ENCODE peak calls at places on chromosomes 6 and 20, in ten cellular contexts. P is DND-41; G is activated CD4-positive, alpha-beta T cell treated with anti-CD3 and anti-CD28 coated beads for 36 hours; Q is stimulated activated CD8-positive, alpha-beta memory T cell treated with anti-CD3 and anti-CD28 coated beads, Interleukin-2, amount 100 ng/mL, for 48 hours; H is activated CD8-positive, alpha-beta memory T cell treated with anti-CD3 and anti-CD28 coated beads for 1 hour; Z is activated T-helper 1 cell treated with anti-CD3 and anti-CD28 coated beads, Interleukin-2, amount 50 U/mL, for 16 hours; K is T follicular helper cell; O is Caco-2; X is T-helper 2 cell; C is NCI-H187 treated with DMSO at 0.1 percent for 48 hours. R is an unnamed sample.

GRCh38 chr20:7015257-7015656 is 247.8 kb downstream of the BMP2 start:
- DNase-seq in Z (no peak), K (no peak), G (no peak), X (no peak), O (no peak), H (no peak), Q (no peak), P (no peak), C (peak), R (no peak)

GRCh38 chr6:34560366-34561226 is 4.5 kb upstream of the SPDEF start:
- DNase-seq in P (no peak), X (no peak), Q (no peak), O (peak), H (no peak), G (no peak), Z (no peak), K (no peak), C (no peak), R (no peak)

GRCh38 chr6:40466986-40467584 is 120.1 kb downstream of the LRFN2 start:
- DNase-seq in C (no peak), Q (no peak), X (no peak), H (no peak), G (no peak), O (no peak), Z (no peak), P (no peak), K (no peak), R (no peak)

GRCh38 chr6:141131616-141132015 is 1001.1 kb upstream of the GJE1 start:
- DNase-seq in X (no peak), K (no peak), H (no peak), G (no peak), O (no peak), P (no peak), Z (no peak), C (no peak), Q (no peak), R (no peak)

GRCh38 chr6:34556031-34556471 is at the start of gene SPDEF:
- DNase-seq in H (no peak), O (peak), X (no peak), Z (no peak), C (no peak), K (no peak), Q (no peak), G (no peak), P (no peak), R (no peak)

GRCh38 chr6:92114797-92115196 is 1304.6 kb downstream of the EPHA7 start:
- DNase-seq in H (no peak), C (no peak), P (no peak), G (no peak), X (no peak), O (no peak), Z (no peak), K (no peak), Q (no peak), R (no peak)

GRCh38 chr20:47981242-47981641 is 196.0 kb upstream of the SULF2 start:
- DNase-seq in K (no peak), H (no peak), O (no peak), Z (no peak), Q (no peak), X (no peak), C (no peak), P (no peak), G (no peak), R (no peak)

GRCh38 chr6:53635322-53635721 is 30.2 kb downstream of the KLHL31 start:
- DNase-seq in X (no peak), P (no peak), H (no peak), K (no peak), Q (no peak), C (no peak), O (no peak), Z (no peak), G (no peak), R (no peak)

GRCh38 chr20:2778602-2779321 is 21.7 kb downstream of the CPXM1 start:
- DNase-seq in H (no peak), O (no peak), G (no peak), P (no peak), Z (no peak), X (no peak), Q (no peak), K (no peak), C (no peak), R (no peak)

R was measured in cerebellar nuclear complex.